ENCODE peak calls at places on chromosomes 3 and 15, in five cellular contexts. One of them, this sample, is unnamed.
A peak's percentile ranks its signal among the peaks of the same experiment; 100 is the strongest.

GRCh38 chr15:70127797-70128756 is 30.4 kb upstream of the TLE3 start:
- DNase-seq in HepG2: no peak
- DNase-seq in A549: peak; percentile 54
- DNase-seq in K562: no peak
- DNase-seq in IMR-90: no peak
- DNase-seq in this sample: no peak

GRCh38 chr3:158167737-158168469 is 58.0 kb downstream of the RSRC1 start:
- DNase-seq in HepG2: peak; percentile 28
- DNase-seq in A549: peak; percentile 79
- DNase-seq in K562: peak; percentile 73
- DNase-seq in IMR-90: peak; percentile 98
- DNase-seq in this sample: peak; percentile 12

GRCh38 chr15:61057830-61058529 is 171.1 kb downstream of the RORA start:
- DNase-seq in HepG2: no peak
- DNase-seq in A549: no peak
- DNase-seq in K562: no peak
- DNase-seq in IMR-90: peak; percentile 15
- DNase-seq in this sample: no peak

GRCh38 chr3:71389911-71390573 is 193.5 kb downstream of the FOXP1 start:
- DNase-seq in HepG2: peak; percentile 39
- DNase-seq in A549: peak; percentile 41
- DNase-seq in K562: no peak
- DNase-seq in IMR-90: peak; percentile 65
- DNase-seq in this sample: no peak

GRCh38 chr15:37079726-37080125 is 20.6 kb downstream of the MEIS2 start:
- DNase-seq in HepG2: no peak
- DNase-seq in A549: no peak
- DNase-seq in K562: no peak
- DNase-seq in IMR-90: peak; percentile 84
- DNase-seq in this sample: no peak

GRCh38 chr3:96863129-96863740 is 48.8 kb downstream of the EPHA6 start:
- DNase-seq in HepG2: peak; percentile 28
- DNase-seq in A549: peak; percentile 54
- DNase-seq in K562: peak; percentile 1
- DNase-seq in IMR-90: peak; percentile 2
- DNase-seq in this sample: peak; percentile 28

GRCh38 chr15:58556028-58556361 is 124.2 kb downstream of the LIPC start:
- DNase-seq in HepG2: no peak
- DNase-seq in A549: no peak
- DNase-seq in K562: no peak
- DNase-seq in IMR-90: no peak
- DNase-seq in this sample: no peak

GRCh38 chr15:74413350-74414080 is 20.2 kb downstream of the SEMA7A start:
- DNase-seq in HepG2: no peak
- DNase-seq in A549: no peak
- DNase-seq in K562: no peak
- DNase-seq in IMR-90: no peak
- DNase-seq in this sample: no peak

GRCh38 chr15:44495562-44495961 is 41.4 kb upstream of the EIF3J start:
- DNase-seq in HepG2: no peak
- DNase-seq in A549: no peak
- DNase-seq in K562: no peak
- DNase-seq in IMR-90: no peak
- DNase-seq in this sample: no peak
- TF ChIP-seq BHLHE40 in HepG2: no peak
- TF ChIP-seq BHLHE40 in A549: no peak
- TF ChIP-seq BHLHE40 in K562: no peak
- TF ChIP-seq BHLHE40 in IMR-90: no peak
- TF ChIP-seq BHLHE40 in this sample: no peak

DNA sequence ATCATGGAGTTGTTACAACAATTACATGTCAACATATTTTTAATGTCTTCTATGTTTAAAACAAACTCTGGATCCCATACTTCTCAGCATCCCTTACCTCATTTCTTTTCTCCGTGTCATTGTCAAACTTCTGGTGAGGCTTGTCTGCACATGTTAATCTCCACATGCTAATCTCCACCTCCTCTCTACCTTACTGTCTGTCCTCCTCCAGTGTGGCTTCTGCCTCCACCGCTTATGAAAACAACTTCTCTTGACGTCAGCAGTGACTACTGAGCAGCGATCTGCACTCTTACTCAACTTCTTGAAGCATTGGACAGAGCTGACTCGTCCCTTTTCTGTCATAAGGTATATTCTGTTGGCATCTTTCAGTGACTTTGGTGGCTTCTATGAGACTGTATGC is 338.2 kb upstream of the THRB start:
- DNase-seq in HepG2: no peak
- DNase-seq in A549: peak; percentile 20
- DNase-seq in K562: no peak
- DNase-seq in IMR-90: no peak
- DNase-seq in this sample: no peak
- TF ChIP-seq BHLHE40 in HepG2: no peak
- TF ChIP-seq BHLHE40 in A549: no peak
- TF ChIP-seq BHLHE40 in K562: no peak
- TF ChIP-seq BHLHE40 in IMR-90: no peak
- TF ChIP-seq BHLHE40 in this sample: no peak

DNA sequence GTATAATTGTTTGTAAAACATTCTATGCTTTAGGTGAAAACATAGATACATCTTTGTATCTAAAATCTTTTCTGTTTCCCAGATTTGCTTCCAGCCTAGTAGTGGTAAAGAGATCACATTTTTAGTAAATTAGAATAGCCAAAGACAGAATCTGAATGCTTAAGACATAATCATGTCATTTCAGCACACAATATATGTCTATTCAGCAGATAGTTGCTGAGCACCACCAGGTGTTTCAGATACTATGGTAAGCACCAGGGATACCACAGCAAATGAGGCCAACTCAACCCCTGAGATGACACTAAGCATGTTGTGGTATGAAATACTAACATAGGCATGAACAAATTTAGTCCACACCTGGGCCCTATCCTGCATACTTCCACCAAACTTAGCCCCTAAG is 195.2 kb upstream of the SOX14 start:
- DNase-seq in HepG2: no peak
- DNase-seq in A549: no peak
- DNase-seq in K562: no peak
- DNase-seq in IMR-90: no peak
- DNase-seq in this sample: no peak
- TF ChIP-seq BHLHE40 in HepG2: no peak
- TF ChIP-seq BHLHE40 in A549: no peak
- TF ChIP-seq BHLHE40 in K562: no peak
- TF ChIP-seq BHLHE40 in IMR-90: no peak
- TF ChIP-seq BHLHE40 in this sample: no peak

GRCh38 chr3:139127101-139127500 is 82.4 kb upstream of the PRR23C start:
- DNase-seq in HepG2: no peak
- DNase-seq in A549: no peak
- DNase-seq in K562: no peak
- DNase-seq in IMR-90: peak; percentile 82
- DNase-seq in this sample: no peak
- TF ChIP-seq BHLHE40 in HepG2: no peak
- TF ChIP-seq BHLHE40 in A549: no peak
- TF ChIP-seq BHLHE40 in K562: no peak
- TF ChIP-seq BHLHE40 in IMR-90: no peak
- TF ChIP-seq BHLHE40 in this sample: no peak

GRCh38 chr15:90360746-90361145 is 8.7 kb downstream of the ZNF774 start:
- DNase-seq in HepG2: no peak
- DNase-seq in A549: no peak
- DNase-seq in K562: no peak
- DNase-seq in IMR-90: no peak
- DNase-seq in this sample: no peak
- TF ChIP-seq BHLHE40 in HepG2: no peak
- TF ChIP-seq BHLHE40 in A549: no peak
- TF ChIP-seq BHLHE40 in K562: no peak
- TF ChIP-seq BHLHE40 in IMR-90: no peak
- TF ChIP-seq BHLHE40 in this sample: no peak

DNA sequence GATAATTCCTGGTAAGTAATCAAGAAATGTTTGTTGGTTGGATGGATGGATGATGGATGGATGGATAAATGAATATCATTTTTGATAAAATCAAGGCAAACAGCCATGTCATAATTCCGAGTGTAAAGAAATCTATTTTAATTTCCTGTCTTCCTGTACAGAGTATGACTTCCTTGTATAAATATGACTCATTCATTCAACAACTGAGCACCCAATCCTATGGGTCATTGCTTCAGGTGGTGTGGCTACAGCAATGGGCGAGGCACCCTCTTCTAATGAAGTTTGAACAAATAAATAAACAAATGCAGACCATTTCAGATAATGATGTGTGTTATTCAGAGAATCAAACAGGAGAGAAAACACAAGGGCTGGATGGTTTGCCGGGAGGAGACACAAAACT is 198.7 kb downstream of the TNIK start:
- DNase-seq in HepG2: no peak
- DNase-seq in A549: peak; percentile 61
- DNase-seq in K562: no peak
- DNase-seq in IMR-90: peak; percentile 24
- DNase-seq in this sample: no peak
- TF ChIP-seq BHLHE40 in HepG2: no peak
- TF ChIP-seq BHLHE40 in A549: no peak
- TF ChIP-seq BHLHE40 in K562: no peak
- TF ChIP-seq BHLHE40 in IMR-90: no peak
- TF ChIP-seq BHLHE40 in this sample: no peak

GRCh38 chr3:149703474-149703873 is 45.6 kb upstream of the WWTR1 start:
- DNase-seq in HepG2: no peak
- DNase-seq in A549: no peak
- DNase-seq in K562: no peak
- DNase-seq in IMR-90: peak; percentile 49
- DNase-seq in this sample: no peak
- TF ChIP-seq BHLHE40 in HepG2: no peak
- TF ChIP-seq BHLHE40 in A549: no peak
- TF ChIP-seq BHLHE40 in K562: no peak
- TF ChIP-seq BHLHE40 in IMR-90: no peak
- TF ChIP-seq BHLHE40 in this sample: no peak